ENCODE peak calls at places on chromosomes 4 and X, in six cellular contexts. Z, D, V, W, R and J are unnamed samples.
A peak's percentile ranks its signal among the peaks of the same experiment; 100 is the strongest.

GRCh38 chrX:55619547-55619946 is 3.7 kb upstream of the FOXR2 start:
- DNase-seq in D (no peak), V (no peak), W (no peak), R (no peak), Z (no peak), J (no peak)

GRCh38 chr4:109655396-109655795 is 47.8 kb downstream of the CASP6 start:
- DNase-seq in Z (no peak), W (no peak), D (no peak), V (no peak), R (no peak), J (no peak)

GRCh38 chrX:132875705-132876508 is 82.5 kb downstream of the HS6ST2 start:
- DNase-seq in V (no peak), R (no peak), Z (no peak), D (no peak), W (no peak), J (no peak)

GRCh38 chrX:39456894-39457600 is 640.7 kb downstream of the BCOR start:
- DNase-seq in D (no peak), R (no peak), W (no peak), Z (no peak), V (no peak), J (no peak)

GRCh38 chr4:142264961-142265360 is 581.1 kb downstream of the INPP4B start:
- DNase-seq in Z (no peak), W (no peak), V (no peak), R (no peak), D (no peak), J (no peak)

GRCh38 chr4:158814636-158815035 is 45.8 kb downstream of the FNIP2 start:
- DNase-seq in D (no peak), R (no peak), W (no peak), Z (no peak), V (no peak), J (no peak)

GRCh38 chr4:118835896-118836762 is at the start of gene SEC24D:
- DNase-seq in W (peak; percentile 50), Z (peak; percentile 97), D (peak; percentile 73), V (peak; percentile 89), R (peak; percentile 91), J (peak; percentile 95)

GRCh38 chr4:110518889-110519490 is 43.0 kb downstream of the ENPEP start:
- DNase-seq in Z (no peak), W (no peak), D (peak; percentile 12), R (no peak), V (no peak), J (no peak)

GRCh38 chr4:10105421-10105820 is 11.2 kb downstream of the WDR1 start:
- DNase-seq in Z (no peak), W (no peak), V (no peak), R (no peak), D (no peak), J (no peak)
- H3K4me3 ChIP-seq in Z (no peak overlapping the region), W (no peak overlapping the region), V (no peak overlapping the region), R (no peak overlapping the region), D (no peak overlapping the region), J (no peak overlapping the region)

GRCh38 chr4:26493461-26493860 is 3.2 kb upstream of the CCKAR start:
- DNase-seq in D (no peak), Z (no peak), V (no peak), R (no peak), W (no peak), J (no peak)
- TF ChIP-seq POLR2AphosphoS5 in D (no peak), Z (no peak), V (no peak), R (no peak), W (no peak), J (no peak)

GRCh38 chr4:112519689-112520597 is 4.0 kb upstream of the NEUROG2 start:
- DNase-seq in W (no peak), R (no peak), Z (no peak), D (no peak), V (no peak), J (no peak)
- TF ChIP-seq CTCF in W (no peak), R (no peak), Z (no peak), D (peak; percentile 43), V (no peak), J (no peak)

GRCh38 chr4:139735381-139736256 is 70.0 kb downstream of the MGST2 start:
- DNase-seq in W (no peak), D (no peak), R (no peak), V (peak; percentile 76), Z (peak; percentile 84), J (peak; percentile 74)
- H3K4me3 ChIP-seq in W (no peak overlapping the region), D (no peak overlapping the region), R (peak overlapping the region; percentile 54), V (peak overlapping the region; percentile 53), Z (peak overlapping the region; percentile 52), J (peak overlapping the region; percentile 55)

GRCh38 chr4:169236901-169237626 is 33.7 kb downstream of the SH3RF1 start:
- DNase-seq in W (no peak), Z (no peak), D (no peak), R (no peak), V (no peak), J (no peak)

GRCh38 chr4:169241480-169241879 is 29.3 kb downstream of the SH3RF1 start:
- DNase-seq in V (no peak), Z (no peak), W (no peak), R (no peak), D (no peak), J (no peak)

GRCh38 chr4:169234137-169234855 is 36.5 kb downstream of the SH3RF1 start:
- DNase-seq in W (no peak), D (no peak), V (no peak), Z (no peak), R (no peak), J (no peak)

GRCh38 chr4:169239236-169239905 is 31.4 kb downstream of the SH3RF1 start:
- DNase-seq in D (no peak), V (no peak), W (no peak), R (no peak), Z (no peak), J (no peak)

DNA sequence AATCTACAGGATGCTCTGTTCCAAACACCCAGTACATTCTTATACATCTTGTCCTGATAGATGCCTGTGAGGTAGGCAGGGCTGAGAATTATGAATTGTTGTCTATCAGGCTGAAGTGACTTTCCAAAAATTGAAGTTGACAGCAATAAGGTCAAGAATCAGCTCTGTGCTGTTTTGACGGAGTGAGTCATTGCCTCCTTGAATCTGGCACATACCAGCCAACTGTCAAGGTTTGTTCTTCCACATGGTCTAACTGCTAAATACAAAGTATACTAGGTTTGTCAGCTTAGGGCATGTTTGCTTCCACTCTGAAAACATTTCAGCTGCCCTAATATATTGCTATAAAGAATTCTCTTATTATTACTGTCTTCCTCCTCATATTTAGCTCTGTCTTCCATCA is 32.3 kb downstream of the SH3RF1 start:
- DNase-seq in R (no peak), D (no peak), Z (no peak), V (no peak), W (no peak), J (no peak)
- TF ChIP-seq POLR2AphosphoS5 in R (no peak), D (no peak), Z (no peak), V (no peak), W (no peak), J (peak; percentile 18)

GRCh38 chrX:102085706-102086105 is 39.8 kb upstream of the TCEAL2 start:
- DNase-seq in V (no peak), R (no peak), D (no peak), W (no peak), Z (no peak), J (no peak)
- TF ChIP-seq CTCF in V (no peak), R (no peak), D (peak; percentile 6), W (peak; percentile 32), Z (no peak), J (no peak)